ENCODE peak calls at places on chromosomes 1 and 21, in five cellular contexts. U is OCI-LY7, Q is fibroblast of lung, A is astrocyte, I is GM23248. G is an unnamed sample.
A peak's percentile ranks its signal among the peaks of the same experiment; 100 is the strongest.

GRCh38 chr1:228527596-228527995 is 40.4 kb downstream of the RNF187 start:
- DNase-seq in U (no peak), Q (no peak), A (no peak), I (no peak), G (no peak)

GRCh38 chr1:78369546-78369945 is 121.2 kb upstream of the PTGFR start:
- DNase-seq in U (no peak), Q (no peak), A (no peak), I (peak; percentile 32), G (no peak)

GRCh38 chr1:220013497-220013896 is 32.8 kb downstream of the EPRS1 start:
- DNase-seq in U (no peak), Q (peak; percentile 75), A (peak; percentile 69), I (peak; percentile 81), G (no peak)

GRCh38 chr1:153506386-153506785 is 29.4 kb downstream of the S100A6 start:
- DNase-seq in U (no peak), Q (no peak), A (no peak), I (no peak), G (no peak)

GRCh38 chr1:232568331-232568852 is 61.5 kb downstream of the SIPA1L2 start:
- DNase-seq in U (no peak), Q (peak; percentile 46), A (no peak), I (peak; percentile 5), G (no peak)

GRCh38 chr1:207459008-207459407 is 4.9 kb downstream of the CR2 start:
- DNase-seq in U (peak; percentile 46), Q (no peak), A (no peak), I (no peak), G (no peak)

GRCh38 chr1:172951728-172952365 is 98.9 kb downstream of the TNFSF18 start:
- DNase-seq in U (no peak), Q (peak; percentile 84), A (peak; percentile 86), I (peak; percentile 44), G (peak; percentile 18)

GRCh38 chr1:11753555-11754208 is 8.3 kb upstream of the C1orf167 start:
- DNase-seq in U (no peak), Q (peak; percentile 47), A (peak; percentile 39), I (no peak), G (no peak)

GRCh38 chr1:45906883-45907282 is 103.5 kb downstream of the MAST2 start:
- DNase-seq in U (no peak), Q (no peak), A (no peak), I (no peak), G (no peak)

GRCh38 chr1:19344372-19344810 is 32.3 kb downstream of the SLC66A1 start:
- DNase-seq in U (peak; percentile 50), Q (peak; percentile 21), A (no peak), I (peak; percentile 64), G (peak; percentile 66)

GRCh38 chr1:54604572-54605370 is 18.6 kb downstream of the FAM151A start:
- DNase-seq in U (peak; percentile 62), Q (no peak), A (no peak), I (no peak), G (no peak)

GRCh38 chr1:54357967-54358366 is 48.2 kb downstream of the SSBP3 start:
- DNase-seq in U (no peak), Q (no peak), A (no peak), I (no peak), G (no peak)

GRCh38 chr1:38623529-38623928 is 236.0 kb downstream of the RRAGC start:
- DNase-seq in U (no peak), Q (no peak), A (no peak), I (no peak), G (no peak)

GRCh38 chr1:204077979-204078696 is 5.2 kb downstream of the SOX13 start:
- DNase-seq in U (no peak), Q (peak; percentile 36), A (no peak), I (no peak), G (peak; percentile 47)

GRCh38 chr21:38770660-38771059 is 35.1 kb upstream of the ETS2 start:
- DNase-seq in U (no peak), Q (no peak), A (no peak), I (no peak), G (peak; percentile 41)

GRCh38 chr1:224490540-224491537 is 56.2 kb upstream of the WDR26 start:
- DNase-seq in U (no peak), Q (no peak), A (no peak), I (no peak), G (no peak)

GRCh38 chr1:110677526-110677925 is 2.8 kb upstream of the KCNA3 start:
- DNase-seq in U (no peak), Q (no peak), A (no peak), I (no peak), G (no peak)

GRCh38 chr1:54287176-54287650 is 87.2 kb downstream of the MRPL37 start:
- DNase-seq in U (peak; percentile 15), Q (peak; percentile 77), A (peak; percentile 64), I (peak; percentile 83), G (peak; percentile 80)

GRCh38 chr1:81558291-81559076 is 242.2 kb upstream of the ADGRL2 start:
- DNase-seq in U (no peak), Q (no peak), A (no peak), I (no peak), G (no peak)

GRCh38 chr1:174008979-174009378 is 13.2 kb downstream of the RC3H1 start:
- DNase-seq in U (no peak), Q (no peak), A (no peak), I (no peak), G (no peak)

GRCh38 chr1:4805987-4806386 is 151.6 kb downstream of the AJAP1 start:
- DNase-seq in U (no peak), Q (no peak), A (no peak), I (no peak), G (no peak)

GRCh38 chr1:242017580-242018233 is 18.8 kb upstream of the MAP1LC3C start:
- DNase-seq in U (peak; percentile 53), Q (peak; percentile 42), A (peak; percentile 28), I (peak; percentile 72), G (peak; percentile 67)

GRCh38 chr1:208254376-208254775 is 10.2 kb upstream of the PLXNA2 start:
- DNase-seq in U (no peak), Q (peak; percentile 75), A (peak; percentile 69), I (no peak), G (no peak)

GRCh38 chr1:86546787-86547221 is at the start of gene CLCA4:
- DNase-seq in U (no peak), Q (no peak), A (no peak), I (no peak), G (no peak)

GRCh38 chr1:150553392-150554085 is 4.3 kb downstream of the ADAMTSL4 start:
- DNase-seq in U (no peak), Q (no peak), A (no peak), I (no peak), G (no peak)

DNA sequence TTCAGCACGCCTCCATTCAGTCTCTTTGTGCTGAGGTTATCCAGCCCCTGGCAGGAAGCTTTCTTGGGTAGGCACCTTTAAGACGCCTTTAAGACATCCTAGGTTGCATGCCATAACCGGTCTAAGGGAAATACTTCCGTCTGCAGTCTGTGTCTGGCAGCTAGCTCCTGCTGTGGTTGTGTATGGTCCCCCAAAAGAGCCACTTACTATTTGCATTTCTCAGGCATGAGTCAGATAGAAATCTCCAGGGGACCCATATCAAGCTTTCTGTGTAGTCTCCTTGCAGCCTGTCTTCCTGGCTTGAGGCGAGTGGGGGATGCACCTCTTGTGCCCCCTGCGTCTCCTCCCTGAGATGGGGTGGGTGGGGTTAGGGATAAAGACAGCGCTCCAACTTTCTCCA is 10.0 kb upstream of the RYR2 start:
- DNase-seq in U (no peak), Q (no peak), A (no peak), I (no peak), G (peak; percentile 8)
- H3K4me2 ChIP-seq in U (no peak overlapping the region), Q (no peak overlapping the region), A (peak overlapping the region; percentile 26), I (no peak overlapping the region), G (no peak overlapping the region)

GRCh38 chr1:89530690-89531089 is 6.1 kb downstream of the LRRC8B start:
- DNase-seq in U (no peak), Q (no peak), A (no peak), I (no peak), G (no peak)

GRCh38 chr1:89532228-89532627 is 7.6 kb downstream of the LRRC8B start:
- DNase-seq in U (no peak), Q (no peak), A (no peak), I (no peak), G (no peak)

GRCh38 chr1:89531480-89532139 is 7.0 kb downstream of the LRRC8B start:
- DNase-seq in U (no peak), Q (no peak), A (no peak), I (no peak), G (no peak)

GRCh38 chr1:89535537-89535936 is 10.9 kb downstream of the LRRC8B start:
- DNase-seq in U (no peak), Q (no peak), A (no peak), I (no peak), G (no peak)

GRCh38 chr1:89532866-89533265 is 8.2 kb downstream of the LRRC8B start:
- DNase-seq in U (no peak), Q (no peak), A (no peak), I (no peak), G (no peak)
- H4K20me1 ChIP-seq in U (no peaks in the 10 kb centered on the region), Q (no peaks in the 10 kb centered on the region), A (no peaks in the 10 kb centered on the region), I (no peaks in the 10 kb centered on the region), G (no peaks in the 10 kb centered on the region)

DNA sequence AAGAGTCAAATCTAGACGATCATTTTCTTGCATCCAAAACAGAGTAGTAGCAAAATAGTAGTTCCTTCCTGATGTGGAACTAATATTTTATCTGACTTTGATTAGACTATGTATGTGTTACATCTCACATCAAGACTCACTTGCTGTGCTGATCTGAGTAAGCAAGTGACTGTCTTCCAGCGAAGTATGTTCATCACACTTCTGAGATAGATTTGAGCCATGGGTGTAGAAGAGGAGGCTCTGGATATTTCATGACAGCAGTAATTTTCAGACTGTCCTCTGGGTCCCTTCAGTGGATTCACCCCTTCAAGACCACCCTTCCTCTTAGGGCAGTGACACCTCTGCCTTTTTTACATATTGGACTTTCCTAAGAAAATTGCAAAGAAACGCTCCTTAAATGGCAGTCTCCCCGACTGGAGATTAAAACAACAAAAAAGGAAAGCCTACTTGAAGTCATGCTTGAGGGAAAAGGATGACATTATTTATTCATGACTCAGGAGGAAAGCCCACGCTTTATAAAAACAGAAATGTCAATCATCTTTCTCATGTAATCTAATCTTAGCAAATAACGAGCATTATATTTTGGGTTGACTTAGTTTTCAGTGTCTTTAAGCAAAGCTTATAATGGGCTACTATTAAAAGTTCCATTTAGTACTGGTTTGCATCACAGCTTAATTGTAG is 22.8 kb downstream of the ATP1B1 start:
- DNase-seq in U (no peak), Q (peak; percentile 56), A (peak; percentile 47), I (no peak), G (no peak)
- H3K27ac ChIP-seq in U (no peak overlapping the region), Q (no peak overlapping the region), A (peak overlapping the region; percentile 40), I (no peak overlapping the region), G (peak overlapping the region; percentile 4)

GRCh38 chr1:143699731-143700130 is 272.1 kb downstream of the FAM72C start:
- DNase-seq in U (no peak), Q (no peak), A (no peak), I (no peak), G (no peak)
- H3K4me2 ChIP-seq in U (no peak overlapping the region), Q (no peak overlapping the region), A (no peak overlapping the region), I (no peak overlapping the region), G (no peak overlapping the region)

GRCh38 chr1:112954059-112954458 is 1.9 kb downstream of the SLC16A1 start:
- DNase-seq in U (no peak), Q (peak; percentile 60), A (peak; percentile 45), I (peak; percentile 32), G (no peak)
- H4K20me1 ChIP-seq in U (peaks cover 43% of the 10 kb centered on the region), Q (no peaks in the 10 kb centered on the region), A (peaks cover 62% of the 10 kb centered on the region), I (no peaks in the 10 kb centered on the region), G (no peaks in the 10 kb centered on the region)

DNA sequence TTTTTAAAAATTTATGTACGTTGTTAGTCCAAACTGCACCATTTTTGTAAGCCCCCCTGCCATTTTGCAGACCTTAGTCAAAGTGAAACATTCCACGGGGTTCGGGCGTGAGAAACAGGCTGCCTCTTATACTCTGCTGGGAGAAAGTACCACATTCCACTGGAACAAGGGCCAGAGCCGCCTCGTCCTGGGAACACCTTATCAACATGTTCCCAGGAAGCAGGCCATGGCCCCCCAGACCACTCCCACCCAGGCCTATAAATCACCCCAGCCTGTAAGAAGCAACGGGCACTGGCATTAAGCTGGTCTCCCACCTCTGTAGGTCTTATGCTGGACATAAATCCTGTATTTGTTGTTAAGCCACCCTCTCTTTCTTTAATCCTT is 854 bp upstream of the ZRANB2 start:
- DNase-seq in U (no peak), Q (no peak), A (no peak), I (no peak), G (peak; percentile 11)
- H3K27ac ChIP-seq in U (peak overlapping the region; percentile 62), Q (peak overlapping the region; percentile 93), A (peak overlapping the region; percentile 99), I (peak overlapping the region; percentile 91), G (peak overlapping the region; percentile 90)